ENCODE peak calls at places on chromosomes 1 and 21, in four cellular contexts. Z is GM12878, A is K562, J is HepG2. I is an unnamed sample.

GRCh38 chr1:224816062-224816461 is 113.4 kb upstream of the DNAH14 start:
- DNase-seq in Z (no peak), A (no peak), J (no peak), I (no peak)

GRCh38 chr1:31891280-31891679 is 46.9 kb downstream of the PTP4A2 start:
- DNase-seq in Z (peak), A (no peak), J (no peak), I (no peak)

GRCh38 chr1:14071581-14071980 is 371.6 kb downstream of the PRDM2 start:
- DNase-seq in Z (no peak), A (no peak), J (no peak), I (no peak)

GRCh38 chr1:119001181-119002018 is 13.3 kb upstream of the TBX15 start:
- DNase-seq in Z (no peak), A (no peak), J (no peak), I (no peak)

GRCh38 chr1:32005522-32005921 is 8.1 kb upstream of the KHDRBS1 start:
- DNase-seq in Z (peak), A (no peak), J (no peak), I (no peak)

GRCh38 chr1:30525980-30526651 is 197.3 kb downstream of the MATN1 start:
- DNase-seq in Z (no peak), A (no peak), J (peak), I (no peak)

GRCh38 chr1:40450491-40451237 is 388 bp downstream of the ZFP69B start:
- DNase-seq in Z (peak), A (peak), J (peak), I (peak)

GRCh38 chr1:232938926-232939325 is 11.5 kb upstream of the NTPCR start:
- DNase-seq in Z (no peak), A (no peak), J (no peak), I (no peak)

GRCh38 chr1:55476445-55477015 is 261.4 kb upstream of the USP24 start:
- DNase-seq in Z (no peak), A (no peak), J (no peak), I (peak)

GRCh38 chr1:165927169-165927568 is 99.8 kb downstream of the UCK2 start:
- DNase-seq in Z (no peak), A (no peak), J (no peak), I (no peak)

GRCh38 chr21:23218667-23219066 is 2220.5 kb downstream of the NCAM2 start:
- DNase-seq in Z (no peak), A (no peak), J (no peak), I (no peak)

GRCh38 chr21:29436143-29436542 is 137.4 kb downstream of the BACH1 start:
- DNase-seq in Z (no peak), A (no peak), J (no peak), I (no peak)

GRCh38 chr1:8456306-8456912 is 138.5 kb downstream of the SLC45A1 start:
- DNase-seq in Z (no peak), A (no peak), J (no peak), I (no peak)

GRCh38 chr1:219422811-219423598 is 189.9 kb downstream of the ZC3H11B start:
- DNase-seq in Z (peak), A (no peak), J (no peak), I (no peak)

GRCh38 chr1:15833069-15833679 is 14.3 kb upstream of the SPEN start:
- DNase-seq in Z (no peak), A (no peak), J (no peak), I (no peak)

GRCh38 chr1:149881876-149882275 is 17.5 kb upstream of the BOLA1 start:
- DNase-seq in Z (no peak), A (no peak), J (peak), I (no peak)

GRCh38 chr1:114292194-114292593 is 138.5 kb upstream of the SYT6 start:
- DNase-seq in Z (no peak), A (no peak), J (no peak), I (no peak)

GRCh38 chr1:160767417-160768294 is 28.3 kb upstream of the LY9 start:
- DNase-seq in Z (peak), A (no peak), J (no peak), I (no peak)

GRCh38 chr1:211501671-211502413 is 9.9 kb upstream of the RD3 start:
- DNase-seq in Z (no peak), A (no peak), J (no peak), I (no peak)

GRCh38 chr1:17338706-17339493 is 30.9 kb downstream of the PADI4 start:
- DNase-seq in Z (no peak), A (no peak), J (no peak), I (no peak)

GRCh38 chr1:97845805-97846204 is 75.0 kb downstream of the DPYD start:
- DNase-seq in Z (no peak), A (no peak), J (no peak), I (no peak)

GRCh38 chr1:245168090-245168489 is 13.3 kb downstream of the KIF26B start:
- DNase-seq in Z (no peak), A (no peak), J (no peak), I (no peak)

GRCh38 chr1:235843458-235843857 is 23.2 kb downstream of the LYST start:
- DNase-seq in Z (no peak), A (no peak), J (peak), I (peak)

GRCh38 chr1:81811757-81812371 is 11.1 kb downstream of the ADGRL2 start:
- DNase-seq in Z (no peak), A (no peak), J (no peak), I (no peak)

GRCh38 chr1:90201467-90202358 is 206.8 kb downstream of the ZNF326 start:
- DNase-seq in Z (no peak), A (no peak), J (no peak), I (no peak)

DNA sequence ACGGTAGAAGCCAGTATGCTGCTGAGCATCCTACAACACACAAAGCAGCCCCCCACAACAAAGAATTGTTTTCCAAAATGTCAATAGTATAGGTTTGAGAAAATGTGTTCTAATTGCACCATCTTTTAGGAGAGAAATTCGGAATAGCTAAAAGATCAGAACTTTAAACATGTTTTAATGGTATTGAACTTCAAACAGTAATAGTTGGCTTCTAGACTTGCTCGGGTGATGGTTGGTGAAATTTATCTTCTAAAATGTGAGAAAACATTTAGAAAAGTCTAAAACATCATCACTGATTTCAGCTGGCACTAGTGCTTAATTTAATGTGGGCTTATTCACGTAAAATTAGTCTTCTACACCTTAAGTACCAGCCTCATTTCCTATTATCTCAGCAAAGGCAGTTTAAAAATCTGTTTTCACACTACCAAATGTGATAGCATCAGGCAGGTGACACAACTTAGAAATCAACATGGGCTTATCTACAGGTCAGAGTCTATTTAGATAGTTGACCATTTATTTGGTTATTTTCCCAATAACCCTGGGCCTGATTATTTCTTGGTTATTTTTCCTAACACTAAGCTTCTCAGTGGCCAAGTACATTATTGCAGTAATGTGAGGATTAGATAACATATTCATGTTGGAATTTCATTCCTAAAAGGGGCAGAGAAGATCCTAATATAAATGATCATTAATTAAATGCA is 399.3 kb upstream of the PKN2 start:
- DNase-seq in Z (no peak), A (no peak), J (no peak), I (no peak)
- H2AFZ ChIP-seq in Z (no peak), A (no peak), J (no peak), I (no peak)

GRCh38 chr1:158188618-158189017 is 7.9 kb downstream of the CD1D start:
- DNase-seq in Z (no peak), A (no peak), J (no peak), I (no peak)

GRCh38 chr1:158180741-158181576 is at the start of gene CD1D:
- DNase-seq in Z (no peak), A (no peak), J (no peak), I (no peak)

GRCh38 chr1:158189637-158190036 is 8.9 kb downstream of the CD1D start:
- DNase-seq in Z (no peak), A (no peak), J (no peak), I (no peak)

GRCh38 chr1:158181577-158181922 is 855 bp downstream of the CD1D start:
- DNase-seq in Z (no peak), A (no peak), J (no peak), I (no peak)

GRCh38 chr1:158185770-158186705 is 5.3 kb downstream of the CD1D start:
- DNase-seq in Z (no peak), A (no peak), J (no peak), I (no peak)
- TF ChIP-seq CHD2 in Z (no peak), A (no peak), J (no peak), I (no peak)

GRCh38 chr1:26431979-26432695 is at the start of gene DHDDS:
- DNase-seq in Z (peak), A (peak), J (peak), I (peak)
- TF ChIP-seq REST in Z (peak), A (peak), J (no peak), I (no peak)

DNA sequence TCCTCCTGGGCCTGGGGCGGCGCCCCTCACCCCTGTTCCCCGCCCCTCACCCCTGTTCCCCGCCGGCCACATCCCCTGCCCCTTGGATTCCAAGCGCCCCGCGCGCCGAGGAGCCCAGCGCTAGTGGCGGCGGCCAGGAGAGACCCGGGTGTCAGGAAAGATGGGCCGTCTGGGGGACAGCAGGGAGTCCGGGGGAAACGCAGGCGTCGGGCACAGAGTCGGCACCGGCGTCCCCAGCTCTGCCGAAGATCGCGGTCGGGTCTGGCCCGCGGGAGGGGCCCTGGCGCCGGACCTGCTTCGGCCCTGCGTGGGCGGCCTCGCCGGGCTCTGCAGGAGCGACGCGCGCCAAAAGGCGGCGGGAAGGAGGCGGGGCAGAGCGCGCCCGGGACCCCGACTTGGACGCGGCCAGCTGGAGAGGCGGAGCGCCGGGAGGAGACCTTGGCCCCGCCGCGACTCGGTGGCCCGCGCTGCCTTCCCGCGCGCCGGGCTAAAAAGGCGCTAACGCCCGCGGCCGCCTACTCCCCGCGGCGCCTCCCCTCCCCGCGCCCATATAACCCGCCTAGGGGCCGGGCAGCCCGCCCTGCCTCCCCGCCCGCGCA is at the start of gene TP73:
- DNase-seq in Z (no peak), A (peak), J (no peak), I (peak)
- H2AFZ ChIP-seq in Z (peak), A (peak), J (no peak), I (no peak)

GRCh38 chr1:193658711-193659110 is 472.3 kb upstream of the B3GALT2 start:
- DNase-seq in Z (no peak), A (no peak), J (no peak), I (no peak)
- TF ChIP-seq CHD2 in Z (no peak), A (no peak), J (no peak), I (no peak)